ENCODE peak calls at places on chromosomes 12 and 14, in seven cellular contexts. G, E, T, I, C, A and O are unnamed samples.

GRCh38 chr14:60357551-60357930 is 108.5 kb downstream of the PPM1A start:
- DNase-seq in G (no peak), E (no peak), T (no peak), I (no peak), C (no peak), A (peak; percentile 12), O (no peak)

GRCh38 chr14:105485720-105486332 is 860 bp upstream of the CRIP1 start:
- DNase-seq in G (no peak), E (no peak), T (peak; percentile 47), I (no peak), C (no peak), A (no peak), O (peak; percentile 65)

GRCh38 chr14:21494902-21495762 is 16.0 kb downstream of the METTL3 start:
- DNase-seq in G (peak; percentile 41), E (no peak), T (no peak), I (no peak), C (no peak), A (no peak), O (no peak)

GRCh38 chr14:64880382-64881121 is 845 bp upstream of the SPTB start:
- DNase-seq in G (no peak), E (no peak), T (peak; percentile 56), I (peak; percentile 94), C (no peak), A (peak; percentile 48), O (no peak)

GRCh38 chr12:130703733-130704375 is 12.2 kb downstream of the RIMBP2 start:
- DNase-seq in G (no peak), E (no peak), T (no peak), I (no peak), C (no peak), A (no peak), O (no peak)

GRCh38 chr14:101228949-101229541 is 325.5 kb upstream of the RTL1 start:
- DNase-seq in G (no peak), E (no peak), T (no peak), I (no peak), C (no peak), A (no peak), O (no peak)

GRCh38 chr12:90407841-90408240 is 547.1 kb downstream of the CCER1 start:
- DNase-seq in G (no peak), E (no peak), T (no peak), I (no peak), C (no peak), A (no peak), O (no peak)

GRCh38 chr14:31787377-31787776 is 226.2 kb downstream of the NUBPL start:
- DNase-seq in G (no peak), E (no peak), T (no peak), I (no peak), C (no peak), A (no peak), O (no peak)

GRCh38 chr14:52738409-52738808 is 8.4 kb downstream of the STYX start:
- DNase-seq in G (no peak), E (no peak), T (no peak), I (no peak), C (no peak), A (no peak), O (no peak)

GRCh38 chr12:121293603-121294002 is 2.9 kb downstream of the CAMKK2 start:
- DNase-seq in G (no peak), E (no peak), T (no peak), I (no peak), C (no peak), A (no peak), O (no peak)

GRCh38 chr12:26158078-26158764 is 33.4 kb upstream of the BHLHE41 start:
- DNase-seq in G (no peak), E (peak; percentile 43), T (no peak), I (no peak), C (no peak), A (no peak), O (no peak)

GRCh38 chr12:630656-631632 is 32.3 kb downstream of the NINJ2 start:
- DNase-seq in G (no peak), E (no peak), T (peak; percentile 70), I (no peak), C (no peak), A (no peak), O (no peak)

GRCh38 chr12:3304436-3305135 is 186.4 kb upstream of the PRMT8 start:
- DNase-seq in G (peak; percentile 89), E (peak; percentile 83), T (no peak), I (peak; percentile 55), C (peak; percentile 93), A (peak; percentile 81), O (peak; percentile 78)

GRCh38 chr12:5230151-5230550 is 186.5 kb downstream of the KCNA5 start:
- DNase-seq in G (peak; percentile 63), E (no peak), T (no peak), I (no peak), C (no peak), A (no peak), O (peak; percentile 62)

GRCh38 chr14:91509083-91509877 is 830 bp downstream of the PPP4R3A start:
- DNase-seq in G (no peak), E (no peak), T (peak; percentile 41), I (peak; percentile 22), C (no peak), A (peak; percentile 23), O (peak; percentile 35)

GRCh38 chr14:101444116-101444515 is 117.2 kb upstream of the DIO3 start:
- DNase-seq in G (no peak), E (peak; percentile 39), T (no peak), I (peak; percentile 88), C (peak; percentile 4), A (no peak), O (no peak)

GRCh38 chr14:105187116-105187515 is 6.0 kb upstream of the NUDT14 start:
- DNase-seq in G (no peak), E (no peak), T (no peak), I (no peak), C (no peak), A (no peak), O (no peak)

GRCh38 chr12:29164477-29165163 is 15.5 kb downstream of the FAR2 start:
- DNase-seq in G (peak; percentile 77), E (peak; percentile 12), T (no peak), I (peak; percentile 2), C (peak; percentile 19), A (no peak), O (peak; percentile 82)

GRCh38 chr12:63326260-63326659 is 175.3 kb upstream of the AVPR1A start:
- DNase-seq in G (no peak), E (no peak), T (no peak), I (no peak), C (no peak), A (no peak), O (no peak)

GRCh38 chr12:108367436-108367835 is 28.3 kb upstream of the CMKLR1 start:
- DNase-seq in G (no peak), E (no peak), T (no peak), I (peak; percentile 22), C (no peak), A (no peak), O (no peak)

GRCh38 chr14:90608925-90609324 is 207.3 kb downstream of the TTC7B start:
- DNase-seq in G (peak; percentile 44), E (no peak), T (no peak), I (no peak), C (no peak), A (no peak), O (no peak)

GRCh38 chr12:110345176-110345651 is 58.3 kb downstream of the ANAPC7 start:
- DNase-seq in G (no peak), E (peak; percentile 96), T (no peak), I (no peak), C (peak; percentile 28), A (no peak), O (no peak)

GRCh38 chr12:130419116-130419515 is 81.4 kb downstream of the PIWIL1 start:
- DNase-seq in G (no peak), E (no peak), T (no peak), I (no peak), C (no peak), A (no peak), O (no peak)

GRCh38 chr12:63480186-63480585 is 188.1 kb downstream of the DPY19L2 start:
- DNase-seq in G (peak; percentile 9), E (no peak), T (no peak), I (no peak), C (no peak), A (no peak), O (no peak)

GRCh38 chr12:109544955-109545531 is 28.3 kb downstream of the MMAB start:
- DNase-seq in G (no peak), E (no peak), T (no peak), I (peak; percentile 29), C (peak; percentile 32), A (no peak), O (no peak)

GRCh38 chr14:39265741-39266588 is 32.2 kb downstream of the MIA2 start:
- DNase-seq in G (peak; percentile 53), E (no peak), T (no peak), I (no peak), C (no peak), A (peak; percentile 77), O (peak; percentile 8)

GRCh38 chr12:47286676-47287075 is 206.9 kb upstream of the AMIGO2 start:
- DNase-seq in G (no peak), E (no peak), T (no peak), I (no peak), C (no peak), A (no peak), O (no peak)

GRCh38 chr12:4251967-4252366 is 21.6 kb upstream of the CCND2 start:
- DNase-seq in G (no peak), E (no peak), T (no peak), I (no peak), C (no peak), A (no peak), O (no peak)

GRCh38 chr12:120466560-120467315 is 2.8 kb downstream of the SRSF9 start:
- DNase-seq in G (peak; percentile 26), E (no peak), T (peak; percentile 44), I (no peak), C (no peak), A (peak; percentile 3), O (no peak)

GRCh38 chr12:49869816-49870500 is 27.1 kb upstream of the BCDIN3D start:
- DNase-seq in G (no peak), E (no peak), T (no peak), I (no peak), C (no peak), A (no peak), O (no peak)